ENCODE peak calls at places on chromosomes 2 and 18, in five cellular contexts. H is kidney epithelial cell, B is OCI-LY7, K is brain microvascular endothelial cell, O is dorsolateral prefrontal cortex. I is an unnamed sample.

GRCh38 chr2:175234153-175234552 is 52.6 kb upstream of the ATP5MC3 start:
- DNase-seq in H (no peak), B (no peak), K (no peak), O (no peak), I (no peak)

GRCh38 chr2:189723199-189723598 is 39.4 kb downstream of the OSGEPL1 start:
- DNase-seq in H (no peak), B (no peak), K (no peak), O (no peak), I (no peak)

GRCh38 chr2:17912266-17912691 is 33.8 kb downstream of the KCNS3 start:
- DNase-seq in H (no peak), B (peak; percentile 76), K (no peak), O (no peak), I (no peak)

GRCh38 chr2:128450211-128451015 is 131.7 kb upstream of the HS6ST1 start:
- DNase-seq in H (no peak), B (no peak), K (no peak), O (no peak), I (no peak)

GRCh38 chr2:43251171-43251731 is 24.8 kb upstream of the ZFP36L2 start:
- DNase-seq in H (no peak), B (no peak), K (no peak), O (no peak), I (no peak)

GRCh38 chr2:173064231-173064805 is 11.3 kb upstream of the MAP3K20 start:
- DNase-seq in H (no peak), B (no peak), K (no peak), O (no peak), I (no peak)

GRCh38 chr18:58525517-58525916 is 103.4 kb downstream of the ALPK2 start:
- DNase-seq in H (no peak), B (no peak), K (peak; percentile 48), O (no peak), I (no peak)

GRCh38 chr2:169865492-169865891 is 38.2 kb downstream of the UBR3 start:
- DNase-seq in H (no peak), B (no peak), K (no peak), O (no peak), I (no peak)

GRCh38 chr2:127913808-127914457 is 28.2 kb upstream of the AMMECR1L start:
- DNase-seq in H (no peak), B (no peak), K (no peak), O (no peak), I (no peak)

GRCh38 chr2:164813535-164813934 is 28.1 kb downstream of the COBLL1 start:
- DNase-seq in H (no peak), B (no peak), K (no peak), O (no peak), I (no peak)

GRCh38 chr2:2286592-2286991 is 44.5 kb downstream of the MYT1L start:
- DNase-seq in H (no peak), B (no peak), K (no peak), O (no peak), I (no peak)

GRCh38 chr2:188381614-188382013 is 89.9 kb downstream of the GULP1 start:
- DNase-seq in H (peak; percentile 68), B (no peak), K (no peak), O (no peak), I (peak; percentile 91)

GRCh38 chr2:9273496-9273895 is 66.9 kb downstream of the ASAP2 start:
- DNase-seq in H (no peak), B (no peak), K (no peak), O (no peak), I (no peak)

GRCh38 chr2:180980943-180981898 is 816 bp downstream of the UBE2E3 start:
- DNase-seq in H (no peak), B (peak; percentile 55), K (peak; percentile 26), O (peak; percentile 41), I (no peak)

GRCh38 chr2:18940184-18940583 is 350.8 kb upstream of the NT5C1B start:
- DNase-seq in H (no peak), B (peak; percentile 82), K (no peak), O (no peak), I (no peak)

GRCh38 chr2:43340945-43341356 is 114.5 kb upstream of the ZFP36L2 start:
- DNase-seq in H (peak; percentile 55), B (no peak), K (peak; percentile 55), O (no peak), I (no peak)

GRCh38 chr2:38149533-38149932 is 73.6 kb upstream of the CYP1B1 start:
- DNase-seq in H (no peak), B (no peak), K (no peak), O (no peak), I (no peak)

GRCh38 chr18:31454066-31454708 is 6.6 kb downstream of the DSG3 start:
- DNase-seq in H (peak; percentile 44), B (no peak), K (peak; percentile 45), O (no peak), I (peak; percentile 27)

GRCh38 chr18:37578886-37579513 is 13.4 kb upstream of the CELF4 start:
- DNase-seq in H (no peak), B (peak; percentile 1), K (peak; percentile 17), O (no peak), I (no peak)

GRCh38 chr2:46268196-46268595 is 29.0 kb upstream of the EPAS1 start:
- DNase-seq in H (no peak), B (no peak), K (no peak), O (no peak), I (no peak)

GRCh38 chr2:63047534-63048281 is 2.9 kb upstream of the OTX1 start:
- DNase-seq in H (no peak), B (no peak), K (no peak), O (no peak), I (no peak)

GRCh38 chr2:238143239-238143951 is 4.9 kb downstream of the KLHL30 start:
- DNase-seq in H (peak; percentile 75), B (no peak), K (no peak), O (no peak), I (no peak)

GRCh38 chr2:238098854-238099708 is 1.1 kb upstream of the ESPNL start:
- DNase-seq in H (peak; percentile 72), B (no peak), K (no peak), O (no peak), I (no peak)

GRCh38 chr2:161842751-161843433 is 218.7 kb downstream of the SLC4A10 start:
- DNase-seq in H (no peak), B (peak; percentile 17), K (no peak), O (no peak), I (no peak)

GRCh38 chr2:219219113-219219696 is 447 bp upstream of the ABCB6 start:
- DNase-seq in H (no peak), B (no peak), K (no peak), O (no peak), I (no peak)

GRCh38 chr18:40852406-40852805 is 1102.6 kb upstream of the PIK3C3 start:
- DNase-seq in H (no peak), B (no peak), K (peak; percentile 22), O (no peak), I (no peak)

GRCh38 chr2:99399063-99399462 is 61.9 kb downstream of the EIF5B start:
- DNase-seq in H (no peak), B (no peak), K (no peak), O (no peak), I (no peak)

GRCh38 chr2:108377815-108378630 is at the start of gene SULT1C4:
- DNase-seq in H (no peak), B (no peak), K (peak; percentile 19), O (peak; percentile 26), I (no peak)

GRCh38 chr2:30232027-30232800 is 880 bp downstream of the LBH start:
- DNase-seq in H (no peak), B (peak; percentile 24), K (no peak), O (no peak), I (no peak)

GRCh38 chr2:200782243-200782642 is 29.5 kb upstream of the BZW1 start:
- DNase-seq in H (no peak), B (no peak), K (peak; percentile 53), O (no peak), I (no peak)

GRCh38 chr2:37689751-37690150 is 18.3 kb upstream of the CDC42EP3 start:
- DNase-seq in H (no peak), B (no peak), K (no peak), O (no peak), I (no peak)

DNA sequence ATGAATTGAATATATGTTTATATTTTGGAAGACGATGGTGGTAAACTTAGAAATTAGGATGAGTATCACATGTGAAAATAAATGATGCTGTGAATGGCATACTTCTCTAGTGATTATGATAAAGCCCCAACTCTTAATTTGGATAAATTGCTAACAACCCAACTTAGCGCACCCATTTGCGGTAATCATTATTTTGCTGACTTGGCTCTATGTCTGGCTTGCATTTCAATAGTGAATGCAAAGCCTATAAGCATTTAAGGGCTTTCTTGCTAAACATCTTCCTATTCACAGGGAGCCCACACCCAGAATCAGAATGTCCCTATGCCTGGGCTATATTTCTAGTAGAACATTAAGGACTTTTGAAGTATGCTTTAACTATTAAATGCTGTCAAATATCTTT is 910.7 kb upstream of the FANCL start:
- DNase-seq in H (no peak), B (no peak), K (no peak), O (no peak), I (no peak)
- H3K4me3 ChIP-seq in H (no peak overlapping the region), B (no peak overlapping the region), K (no peak overlapping the region), O (no peak overlapping the region), I (no peak overlapping the region)

GRCh38 chr2:7133521-7133920 is 216.3 kb downstream of the RNF144A start:
- DNase-seq in H (no peak), B (no peak), K (peak; percentile 45), O (no peak), I (no peak)
- TF ChIP-seq CTCF in H (peak; percentile 22), B (no peak), K (peak; percentile 70), O (no peak), I (peak; percentile 42)

GRCh38 chr2:176395273-176395854 is 126.1 kb downstream of the MTX2 start:
- DNase-seq in H (no peak), B (no peak), K (no peak), O (no peak), I (no peak)
- H3K4me3 ChIP-seq in H (no peak overlapping the region), B (no peak overlapping the region), K (no peak overlapping the region), O (no peak overlapping the region), I (no peak overlapping the region)

GRCh38 chr2:239768907-239769573 is 256.1 kb downstream of the NDUFA10 start:
- DNase-seq in H (no peak), B (no peak), K (no peak), O (no peak), I (no peak)

GRCh38 chr2:239770240-239770639 is 254.9 kb downstream of the NDUFA10 start:
- DNase-seq in H (no peak), B (no peak), K (no peak), O (no peak), I (no peak)

GRCh38 chr2:239767016-239767905 is 257.9 kb downstream of the NDUFA10 start:
- DNase-seq in H (no peak), B (no peak), K (no peak), O (no peak), I (no peak)

GRCh38 chr2:239769574-239770145 is 255.5 kb downstream of the NDUFA10 start:
- DNase-seq in H (no peak), B (no peak), K (no peak), O (no peak), I (no peak)

DNA sequence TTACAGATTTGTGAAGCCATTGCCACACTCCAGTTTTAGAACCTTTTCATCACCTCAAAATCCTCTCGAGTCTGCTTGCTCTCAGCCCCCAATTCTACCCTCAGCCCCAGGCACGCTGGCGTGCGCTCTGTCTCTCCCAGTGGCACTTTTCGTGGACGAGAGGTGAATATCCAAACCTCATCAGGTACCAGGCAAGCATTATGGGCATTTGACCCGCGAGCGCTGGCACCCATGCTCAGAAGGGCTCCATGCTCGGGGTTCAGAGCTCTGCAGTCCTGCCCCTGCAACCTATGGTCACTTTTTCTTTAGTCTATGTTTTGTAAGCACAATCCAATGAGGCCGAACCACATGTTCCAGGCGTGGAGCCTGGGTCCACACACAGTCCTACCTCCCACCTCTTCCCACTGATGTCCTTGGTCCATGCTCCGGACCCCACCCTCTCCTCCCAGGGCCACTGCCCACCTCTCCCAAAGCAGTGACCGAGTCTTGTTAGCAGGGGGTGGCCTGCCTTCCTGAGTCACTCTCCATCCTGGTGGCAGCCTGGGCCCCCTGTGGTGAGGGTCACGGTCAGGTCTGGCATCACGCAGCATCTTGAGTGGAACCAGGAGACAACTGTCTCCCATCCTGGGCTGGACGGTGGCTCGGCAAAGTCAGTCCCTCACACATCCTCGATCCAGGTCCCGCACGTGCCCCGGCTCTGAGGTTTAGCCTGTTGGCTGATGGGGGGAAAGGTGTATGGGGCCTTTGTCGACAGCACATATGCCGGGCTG is 256.9 kb downstream of the NDUFA10 start:
- DNase-seq in H (no peak), B (no peak), K (no peak), O (no peak), I (no peak)
- TF ChIP-seq CTCF in H (no peak), B (no peak), K (no peak), O (no peak), I (no peak)

I was measured in epithelial cell of proximal tubule.